ENCODE peak calls at places on chromosome X, in four cellular contexts. One of them, this sample, is unnamed.

GRCh38 chrX:134868766-134869495 is 121.9 kb upstream of the SMIM10 start:
- DNase-seq in transverse colon: no peak
- DNase-seq in suprapubic skin: no peak
- DNase-seq in spleen: no peak
- DNase-seq in this sample: no peak

GRCh38 chrX:108072746-108073145 is 18.6 kb downstream of the PSMD10 start:
- DNase-seq in transverse colon: no peak
- DNase-seq in suprapubic skin: no peak
- DNase-seq in spleen: no peak
- DNase-seq in this sample: no peak

GRCh38 chrX:94871640-94872039 is 1197.6 kb downstream of the FAM133A start:
- DNase-seq in transverse colon: no peak
- DNase-seq in suprapubic skin: no peak
- DNase-seq in spleen: no peak
- DNase-seq in this sample: no peak

GRCh38 chrX:12567857-12568256 is 223.4 kb upstream of the PRPS2 start:
- DNase-seq in transverse colon: no peak
- DNase-seq in suprapubic skin: no peak
- DNase-seq in spleen: no peak
- DNase-seq in this sample: no peak

GRCh38 chrX:13250831-13251612 is 68.8 kb downstream of the ATXN3L start:
- DNase-seq in transverse colon: no peak
- DNase-seq in suprapubic skin: no peak
- DNase-seq in spleen: no peak
- DNase-seq in this sample: peak; percentile 72

GRCh38 chrX:151789179-151789800 is 54.7 kb downstream of the CNGA2 start:
- DNase-seq in transverse colon: peak; percentile 18
- DNase-seq in suprapubic skin: peak; percentile 75
- DNase-seq in spleen: no peak
- DNase-seq in this sample: peak; percentile 79

GRCh38 chrX:72126539-72127140 is 5.1 kb downstream of the RTL5 start:
- DNase-seq in transverse colon: peak; percentile 87
- DNase-seq in suprapubic skin: peak; percentile 89
- DNase-seq in spleen: peak; percentile 93
- DNase-seq in this sample: peak; percentile 92

GRCh38 chrX:53093748-53094583 is at the start of gene KANTR:
- DNase-seq in transverse colon: peak; percentile 90
- DNase-seq in suprapubic skin: peak; percentile 89
- DNase-seq in spleen: peak; percentile 93
- DNase-seq in this sample: peak; percentile 95

GRCh38 chrX:10979956-10980355 is 131.2 kb upstream of the HCCS start:
- DNase-seq in transverse colon: no peak
- DNase-seq in suprapubic skin: no peak
- DNase-seq in spleen: no peak
- DNase-seq in this sample: no peak

GRCh38 chrX:75038925-75039324 is 113.7 kb upstream of the NEXMIF start:
- DNase-seq in transverse colon: no peak
- DNase-seq in suprapubic skin: no peak
- DNase-seq in spleen: no peak
- DNase-seq in this sample: no peak

DNA sequence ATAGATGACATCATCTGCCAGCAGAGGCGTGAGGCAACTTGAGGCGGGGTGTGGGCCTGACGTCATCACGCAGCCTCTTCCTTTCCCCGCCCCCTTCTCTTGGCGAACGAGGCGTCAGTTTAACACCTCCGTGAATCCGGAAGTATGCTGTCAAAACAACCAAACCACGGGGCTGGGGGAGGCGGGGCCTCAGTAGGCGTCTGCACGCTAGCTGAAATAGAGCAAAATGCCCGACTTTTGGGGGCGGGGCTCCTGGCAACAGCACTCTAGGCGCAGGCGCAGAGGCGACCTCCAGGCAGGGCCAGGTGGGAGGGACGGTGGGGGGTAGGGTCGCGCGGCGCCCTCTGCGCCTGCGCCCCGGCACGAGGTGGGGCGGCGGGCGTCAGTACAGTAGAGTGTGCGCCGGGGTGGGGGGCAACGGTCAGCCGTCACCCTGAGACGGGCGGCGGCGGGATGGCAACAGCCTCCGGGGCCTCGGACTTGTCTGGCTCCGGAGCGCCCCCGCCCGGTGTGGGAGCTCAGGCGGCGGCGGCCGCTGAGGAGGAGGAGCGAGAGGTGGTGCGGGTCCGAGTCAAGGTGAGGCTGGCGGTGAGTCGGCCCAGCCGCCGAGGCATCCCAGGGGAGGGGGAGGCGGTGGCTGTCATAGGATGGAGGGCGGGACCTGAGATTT is at the start of gene TBC1D25:
- DNase-seq in transverse colon: peak; percentile 98
- DNase-seq in suprapubic skin: peak; percentile 97
- DNase-seq in spleen: peak; percentile 98
- DNase-seq in this sample: peak; percentile 99
- TF ChIP-seq POLR2AphosphoS5 in transverse colon: no peak
- TF ChIP-seq POLR2AphosphoS5 in suprapubic skin: no peak
- TF ChIP-seq POLR2AphosphoS5 in spleen: peak; percentile 79
- TF ChIP-seq POLR2AphosphoS5 in this sample: peak; percentile 76

GRCh38 chrX:69216911-69217310 is 51.7 kb upstream of the PJA1 start:
- DNase-seq in transverse colon: no peak
- DNase-seq in suprapubic skin: no peak
- DNase-seq in spleen: no peak
- DNase-seq in this sample: peak; percentile 78
- H3K27ac ChIP-seq in transverse colon: peak overlapping the region; percentile 8
- H3K27ac ChIP-seq in suprapubic skin: no peak overlapping the region
- H3K27ac ChIP-seq in spleen: no peak overlapping the region
- H3K27ac ChIP-seq in this sample: peak overlapping the region; percentile 71

GRCh38 chrX:28126886-28127285 is 145.6 kb upstream of the DCAF8L1 start:
- DNase-seq in transverse colon: no peak
- DNase-seq in suprapubic skin: no peak
- DNase-seq in spleen: no peak
- DNase-seq in this sample: no peak
- TF ChIP-seq POLR2AphosphoS5 in transverse colon: no peak
- TF ChIP-seq POLR2AphosphoS5 in suprapubic skin: no peak
- TF ChIP-seq POLR2AphosphoS5 in spleen: no peak
- TF ChIP-seq POLR2AphosphoS5 in this sample: no peak

GRCh38 chrX:120727911-120728310 is 98.1 kb upstream of the C1GALT1C1 start:
- DNase-seq in transverse colon: no peak
- DNase-seq in suprapubic skin: no peak
- DNase-seq in spleen: no peak
- DNase-seq in this sample: no peak
- H3K27ac ChIP-seq in transverse colon: no peak overlapping the region
- H3K27ac ChIP-seq in suprapubic skin: no peak overlapping the region
- H3K27ac ChIP-seq in spleen: no peak overlapping the region
- H3K27ac ChIP-seq in this sample: no peak overlapping the region